ENCODE peak calls at places on chromosome 9, in nine cellular contexts. One of them, this sample, is unnamed.

GRCh38 chr9:72579190-72579589 is 57.8 kb downstream of the TMC1 start:
- ATAC-seq in esophagus mucosa: peak
- ATAC-seq in left ventricle myocardium superior: peak
- ATAC-seq in pancreas: peak
- ATAC-seq in HCT116: peak
- ATAC-seq in heart right ventricle: no peak
- ATAC-seq in aorta: no peak
- ATAC-seq in upper lobe of right lung: no peak
- ATAC-seq in left lobe of liver: no peak
- ATAC-seq in this sample: no peak

GRCh38 chr9:124735121-124735520 is 36.0 kb downstream of the NR6A1 start:
- ATAC-seq in upper lobe of right lung: no peak
- ATAC-seq in pancreas: peak
- ATAC-seq in left lobe of liver: no peak
- ATAC-seq in HCT116: peak
- ATAC-seq in aorta: no peak
- ATAC-seq in esophagus mucosa: peak
- ATAC-seq in left ventricle myocardium superior: peak
- ATAC-seq in heart right ventricle: no peak
- ATAC-seq in this sample: no peak

GRCh38 chr9:14030350-14030823 is 283.6 kb downstream of the NFIB start:
- ATAC-seq in left ventricle myocardium superior: peak
- ATAC-seq in heart right ventricle: peak
- ATAC-seq in upper lobe of right lung: no peak
- ATAC-seq in esophagus mucosa: peak
- ATAC-seq in pancreas: peak
- ATAC-seq in HCT116: no peak
- ATAC-seq in left lobe of liver: no peak
- ATAC-seq in aorta: peak
- ATAC-seq in this sample: no peak

GRCh38 chr9:1980387-1980786 is 34.8 kb upstream of the SMARCA2 start:
- ATAC-seq in esophagus mucosa: no peak
- ATAC-seq in pancreas: no peak
- ATAC-seq in left ventricle myocardium superior: no peak
- ATAC-seq in left lobe of liver: peak
- ATAC-seq in heart right ventricle: peak
- ATAC-seq in upper lobe of right lung: no peak
- ATAC-seq in HCT116: no peak
- ATAC-seq in aorta: no peak
- ATAC-seq in this sample: no peak

GRCh38 chr9:115018547-115019435 is 88.4 kb upstream of the TNFSF8 start:
- ATAC-seq in pancreas: no peak
- ATAC-seq in esophagus mucosa: no peak
- ATAC-seq in upper lobe of right lung: no peak
- ATAC-seq in left lobe of liver: no peak
- ATAC-seq in HCT116: no peak
- ATAC-seq in left ventricle myocardium superior: no peak
- ATAC-seq in aorta: no peak
- ATAC-seq in heart right ventricle: peak
- ATAC-seq in this sample: no peak

GRCh38 chr9:79651251-79651795 is 79.6 kb downstream of the TLE4 start:
- ATAC-seq in left ventricle myocardium superior: no peak
- ATAC-seq in esophagus mucosa: no peak
- ATAC-seq in aorta: no peak
- ATAC-seq in heart right ventricle: peak
- ATAC-seq in pancreas: peak
- ATAC-seq in left lobe of liver: no peak
- ATAC-seq in HCT116: no peak
- ATAC-seq in upper lobe of right lung: peak
- ATAC-seq in this sample: no peak

GRCh38 chr9:4145482-4145881 is 154.4 kb downstream of the GLIS3 start:
- ATAC-seq in heart right ventricle: peak
- ATAC-seq in aorta: no peak
- ATAC-seq in pancreas: no peak
- ATAC-seq in left lobe of liver: peak
- ATAC-seq in upper lobe of right lung: no peak
- ATAC-seq in esophagus mucosa: no peak
- ATAC-seq in left ventricle myocardium superior: peak
- ATAC-seq in HCT116: no peak
- ATAC-seq in this sample: no peak

GRCh38 chr9:91045036-91045435 is 243.4 kb downstream of the SYK start:
- ATAC-seq in left lobe of liver: no peak
- ATAC-seq in aorta: no peak
- ATAC-seq in left ventricle myocardium superior: no peak
- ATAC-seq in upper lobe of right lung: peak
- ATAC-seq in heart right ventricle: no peak
- ATAC-seq in HCT116: no peak
- ATAC-seq in esophagus mucosa: no peak
- ATAC-seq in pancreas: no peak
- ATAC-seq in this sample: no peak

This sample was measured in stimulated activated memory B cell treated with anti-CD40 and anti-IgM and Interleukin-4, amounts not matched to agents 10 μg/mL and 1 μg/mL and 100 μg/mL, for 72 hours.